ENCODE peak calls at places on chromosome 15, in eight cellular contexts. Y is effector memory CD4-positive, alpha-beta T cell; I is stimulated activated CD4-positive, alpha-beta T cell treated with anti-CD3 and anti-CD28 coated beads, Interleukin-1b, Interleukin-23, amount 100 ng/mL, for 24 hours; T is EH; W is A549; D is amygdala; G is activated gamma-delta T cell treated with Interleukin-2 at 50 U/mL for 16 hours; Z is MM.1S. B is an unnamed sample.

GRCh38 chr15:99696096-99696495 is 37.1 kb downstream of the LYSMD4 start:
- DNase-seq in Y (no peak), I (no peak), T (no peak), W (no peak), D (no peak), G (no peak), Z (no peak), B (no peak)

GRCh38 chr15:99925661-99926461 is 192.6 kb upstream of the LYSMD4 start:
- DNase-seq in Y (peak; percentile 69), I (peak; percentile 45), T (no peak), W (peak; percentile 63), D (no peak), G (peak; percentile 70), Z (peak; percentile 75), B (peak; percentile 12)

GRCh38 chr15:63186065-63186464 is 3.3 kb upstream of the RAB8B start:
- DNase-seq in Y (no peak), I (no peak), T (peak; percentile 93), W (peak; percentile 66), D (no peak), G (no peak), Z (no peak), B (no peak)

GRCh38 chr15:72737723-72738122 is 45.8 kb downstream of the ADPGK start:
- DNase-seq in Y (no peak), I (no peak), T (no peak), W (no peak), D (no peak), G (no peak), Z (peak; percentile 72), B (no peak)

GRCh38 chr15:96213896-96214295 is 116.6 kb upstream of the NR2F2 start:
- DNase-seq in Y (no peak), I (no peak), T (no peak), W (no peak), D (no peak), G (no peak), Z (no peak), B (no peak)

GRCh38 chr15:68379058-68379758 is 52.8 kb downstream of the ITGA11 start:
- DNase-seq in Y (no peak), I (no peak), T (no peak), W (no peak), D (no peak), G (no peak), Z (no peak), B (no peak)

GRCh38 chr15:25169318-25169717 is 214.5 kb downstream of the SNRPN start:
- DNase-seq in Y (no peak), I (no peak), T (no peak), W (no peak), D (no peak), G (peak; percentile 2), Z (no peak), B (no peak)

GRCh38 chr15:36666228-36666627 is 86.8 kb downstream of the CDIN1 start:
- DNase-seq in Y (no peak), I (no peak), T (no peak), W (no peak), D (no peak), G (no peak), Z (no peak), B (no peak)

GRCh38 chr15:80010131-80010673 is 39.2 kb upstream of the BCL2A1 start:
- DNase-seq in Y (no peak), I (no peak), T (peak; percentile 49), W (peak; percentile 33), D (no peak), G (no peak), Z (no peak), B (no peak)

GRCh38 chr15:44075535-44075934 is 119.5 kb downstream of the FRMD5 start:
- DNase-seq in Y (no peak), I (no peak), T (peak; percentile 78), W (no peak), D (no peak), G (no peak), Z (no peak), B (no peak)

GRCh38 chr15:76206325-76206976 is 104.8 kb downstream of the ETFA start:
- DNase-seq in Y (no peak), I (no peak), T (no peak), W (peak; percentile 40), D (peak; percentile 56), G (no peak), Z (no peak), B (no peak)

GRCh38 chr15:57485869-57486268 is 105.8 kb upstream of the MYZAP start:
- DNase-seq in Y (no peak), I (no peak), T (peak; percentile 87), W (peak; percentile 88), D (no peak), G (no peak), Z (no peak), B (no peak)

GRCh38 chr15:66751579-66751978 is 49.5 kb downstream of the SMAD6 start:
- DNase-seq in Y (no peak), I (no peak), T (peak; percentile 33), W (peak; percentile 77), D (no peak), G (no peak), Z (no peak), B (no peak)

GRCh38 chr15:53477981-53478766 is 281.3 kb downstream of the WDR72 start:
- DNase-seq in Y (no peak), I (no peak), T (no peak), W (no peak), D (no peak), G (no peak), Z (no peak), B (no peak)

GRCh38 chr15:47384316-47384715 is 333.0 kb upstream of the SEMA6D start:
- DNase-seq in Y (no peak), I (no peak), T (peak; percentile 86), W (peak; percentile 0), D (no peak), G (no peak), Z (no peak), B (no peak)

GRCh38 chr15:64472161-64472560 is 11.8 kb downstream of the ZNF609 start:
- DNase-seq in Y (no peak), I (no peak), T (no peak), W (no peak), D (no peak), G (no peak), Z (no peak), B (no peak)

GRCh38 chr15:70486451-70487379 is 276.6 kb downstream of the UACA start:
- DNase-seq in Y (peak; percentile 35), I (peak; percentile 37), T (peak; percentile 42), W (no peak), D (no peak), G (peak; percentile 64), Z (no peak), B (peak; percentile 69)

GRCh38 chr15:25057574-25057973 is 102.8 kb downstream of the SNRPN start:
- DNase-seq in Y (no peak), I (no peak), T (no peak), W (no peak), D (no peak), G (no peak), Z (no peak), B (no peak)

GRCh38 chr15:71447328-71448250 is 332.3 kb downstream of the THSD4 start:
- DNase-seq in Y (no peak), I (no peak), T (peak; percentile 67), W (peak; percentile 81), D (no peak), G (no peak), Z (no peak), B (no peak)

GRCh38 chr15:101675796-101676582 is 23.8 kb upstream of the TM2D3 start:
- DNase-seq in Y (no peak), I (no peak), T (peak; percentile 95), W (peak; percentile 54), D (no peak), G (no peak), Z (no peak), B (no peak)

GRCh38 chr15:52206446-52206845 is 15.3 kb upstream of the GNB5 start:
- DNase-seq in Y (no peak), I (no peak), T (peak; percentile 34), W (no peak), D (no peak), G (no peak), Z (no peak), B (no peak)